ENCODE peak calls at places on chromosomes 6 and 20, in eight cellular contexts. H is hepatocyte, N is right atrium auricular region, Y is neural progenitor cell, G is foreskin keratinocyte, D is cardiac fibroblast, Z is body of pancreas, L is mesothelial cell of epicardium. E is an unnamed sample.

GRCh38 chr6:35897486-35897885 is 23.4 kb downstream of the SRPK1 start:
- DNase-seq in H (no peak), N (no peak), Y (no peak), G (no peak), D (no peak), Z (no peak), L (no peak), E (no peak)

GRCh38 chr6:106886922-106887797 is 87.4 kb downstream of the CD24 start:
- DNase-seq in H (peak), N (no peak), Y (peak), G (no peak), D (no peak), Z (peak), L (no peak), E (no peak)

GRCh38 chr20:50379049-50379990 is 130.9 kb upstream of the PTPN1 start:
- DNase-seq in H (peak), N (peak), Y (no peak), G (no peak), D (peak), Z (peak), L (peak), E (no peak)

GRCh38 chr20:36666181-36666740 is 20.3 kb upstream of the SLA2 start:
- DNase-seq in H (no peak), N (no peak), Y (no peak), G (peak), D (peak), Z (peak), L (no peak), E (no peak)

GRCh38 chr6:382883-383420 is 8.6 kb upstream of the IRF4 start:
- DNase-seq in H (no peak), N (no peak), Y (no peak), G (no peak), D (no peak), Z (no peak), L (no peak), E (no peak)

GRCh38 chr6:33029297-33030184 is 20.1 kb upstream of the HLA-DOA start:
- DNase-seq in H (no peak), N (no peak), Y (no peak), G (no peak), D (peak), Z (peak), L (no peak), E (no peak)

GRCh38 chr6:29965873-29966601 is 23.7 kb downstream of the HLA-A start:
- DNase-seq in H (peak), N (peak), Y (peak), G (peak), D (peak), Z (peak), L (no peak), E (peak)

GRCh38 chr20:37349517-37350491 is 3.9 kb downstream of the SRC start:
- DNase-seq in H (peak), N (no peak), Y (no peak), G (no peak), D (peak), Z (peak), L (no peak), E (no peak)

GRCh38 chr6:35603326-35604202 is 85.2 kb downstream of the FKBP5 start:
- DNase-seq in H (no peak), N (no peak), Y (no peak), G (no peak), D (peak), Z (peak), L (no peak), E (no peak)

GRCh38 chr6:167987811-167988495 is 9.5 kb upstream of the KIF25 start:
- DNase-seq in H (no peak), N (no peak), Y (no peak), G (no peak), D (no peak), Z (no peak), L (no peak), E (no peak)

GRCh38 chr6:81002126-81002525 is 750.4 kb downstream of the TENT5A start:
- DNase-seq in H (no peak), N (no peak), Y (no peak), G (peak), D (no peak), Z (no peak), L (no peak), E (no peak)

GRCh38 chr6:123965894-123966293 is 162.2 kb downstream of the NKAIN2 start:
- DNase-seq in H (no peak), N (no peak), Y (peak), G (peak), D (peak), Z (no peak), L (no peak), E (peak)

GRCh38 chr6:101085327-101085726 is 204.2 kb upstream of the ASCC3 start:
- DNase-seq in H (no peak), N (no peak), Y (peak), G (no peak), D (peak), Z (no peak), L (no peak), E (no peak)

GRCh38 chr6:123640567-123641187 is 3.9 kb upstream of the TRDN start:
- DNase-seq in H (no peak), N (no peak), Y (peak), G (no peak), D (no peak), Z (no peak), L (no peak), E (no peak)

GRCh38 chr6:85449818-85450577 is at the start of gene NT5E:
- DNase-seq in H (peak), N (peak), Y (peak), G (peak), D (peak), Z (peak), L (peak), E (peak)

GRCh38 chr20:57785061-57785460 is 75.2 kb upstream of the PMEPA1 start:
- DNase-seq in H (no peak), N (no peak), Y (no peak), G (no peak), D (no peak), Z (no peak), L (no peak), E (no peak)

GRCh38 chr20:36919715-36920333 is 31.7 kb downstream of the SAMHD1 start:
- DNase-seq in H (peak), N (no peak), Y (peak), G (peak), D (peak), Z (peak), L (no peak), E (peak)

GRCh38 chr20:5654557-5654956 is 95.6 kb upstream of the SHLD1 start:
- DNase-seq in H (peak), N (no peak), Y (no peak), G (peak), D (peak), Z (no peak), L (no peak), E (no peak)

GRCh38 chr20:4229415-4229814 is 214.1 kb upstream of the RNF24 start:
- DNase-seq in H (no peak), N (no peak), Y (no peak), G (no peak), D (no peak), Z (no peak), L (no peak), E (no peak)

GRCh38 chr6:43970913-43971775 is 156.1 kb downstream of the MRPL14 start:
- DNase-seq in H (no peak), N (no peak), Y (no peak), G (no peak), D (peak), Z (peak), L (no peak), E (no peak)

GRCh38 chr6:136483906-136484305 is 66.3 kb downstream of the MAP7 start:
- DNase-seq in H (no peak), N (no peak), Y (no peak), G (no peak), D (no peak), Z (no peak), L (no peak), E (no peak)

GRCh38 chr6:31791324-31792089 is 4.0 kb downstream of the VARS1 start:
- DNase-seq in H (peak), N (no peak), Y (peak), G (no peak), D (peak), Z (peak), L (peak), E (peak)

GRCh38 chr20:2303693-2304092 is 7.9 kb downstream of the TGM3 start:
- DNase-seq in H (peak), N (no peak), Y (no peak), G (no peak), D (no peak), Z (no peak), L (no peak), E (no peak)

GRCh38 chr6:9405369-9405768 is 970.0 kb upstream of the SLC35B3 start:
- DNase-seq in H (peak), N (no peak), Y (no peak), G (peak), D (peak), Z (no peak), L (no peak), E (no peak)

DNA sequence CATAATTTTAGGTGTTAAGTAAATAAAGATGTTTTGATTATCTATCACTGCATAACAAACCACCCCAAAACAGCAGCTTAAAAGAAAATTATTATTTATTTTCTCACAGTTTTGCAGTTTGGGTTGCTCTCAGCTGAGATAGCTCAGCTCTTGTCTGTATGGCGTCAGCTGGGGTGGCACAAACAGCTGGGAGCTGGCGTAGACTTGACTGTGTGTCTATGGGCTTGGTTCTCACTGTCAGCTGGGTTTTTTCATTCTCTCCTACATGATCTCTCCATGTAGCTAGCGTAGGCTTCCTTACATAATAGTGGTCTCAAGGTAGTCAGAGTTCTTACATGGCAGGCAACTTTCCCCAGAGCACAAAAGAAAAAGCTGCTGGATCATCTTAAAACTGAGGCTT is 6.5 kb upstream of the TMEM74B start:
- DNase-seq in H (no peak), N (no peak), Y (no peak), G (no peak), D (no peak), Z (no peak), L (no peak), E (no peak)
- TF ChIP-seq CTCF in H (no peak), N (no peak), Y (no peak), G (no peak), D (no peak), Z (no peak), L (no peak), E (no peak)

GRCh38 chr6:34246563-34247391 is 2.0 kb downstream of the SMIM29 start:
- DNase-seq in H (peak), N (no peak), Y (peak), G (peak), D (peak), Z (no peak), L (no peak), E (peak)
- TF ChIP-seq CTCF in H (peak), N (peak), Y (peak), G (peak), D (peak), Z (peak), L (no peak), E (no peak)

DNA sequence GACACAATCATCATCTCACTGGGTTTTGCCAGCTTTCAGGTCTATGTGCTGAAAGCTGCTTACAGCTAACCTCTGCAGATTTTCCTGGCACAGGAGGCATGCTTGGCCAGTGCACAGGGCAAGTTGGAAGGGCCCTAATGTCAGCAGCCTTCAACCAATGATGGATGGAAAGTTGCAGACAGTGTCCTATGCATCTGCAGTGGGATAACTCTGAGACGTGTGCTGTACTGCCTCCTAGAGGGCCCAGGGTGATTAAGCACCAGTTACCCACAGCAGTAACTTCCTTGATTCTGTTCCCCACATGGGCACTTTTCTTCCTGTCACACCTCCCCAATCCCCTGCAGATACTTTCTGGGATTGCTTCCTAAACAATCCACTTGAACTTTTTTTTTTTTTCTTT is 38.6 kb downstream of the OVOL2 start:
- DNase-seq in H (no peak), N (no peak), Y (peak), G (no peak), D (peak), Z (no peak), L (no peak), E (peak)
- TF ChIP-seq CTCF in H (no peak), N (peak), Y (peak), G (peak), D (peak), Z (no peak), L (no peak), E (peak)

DNA sequence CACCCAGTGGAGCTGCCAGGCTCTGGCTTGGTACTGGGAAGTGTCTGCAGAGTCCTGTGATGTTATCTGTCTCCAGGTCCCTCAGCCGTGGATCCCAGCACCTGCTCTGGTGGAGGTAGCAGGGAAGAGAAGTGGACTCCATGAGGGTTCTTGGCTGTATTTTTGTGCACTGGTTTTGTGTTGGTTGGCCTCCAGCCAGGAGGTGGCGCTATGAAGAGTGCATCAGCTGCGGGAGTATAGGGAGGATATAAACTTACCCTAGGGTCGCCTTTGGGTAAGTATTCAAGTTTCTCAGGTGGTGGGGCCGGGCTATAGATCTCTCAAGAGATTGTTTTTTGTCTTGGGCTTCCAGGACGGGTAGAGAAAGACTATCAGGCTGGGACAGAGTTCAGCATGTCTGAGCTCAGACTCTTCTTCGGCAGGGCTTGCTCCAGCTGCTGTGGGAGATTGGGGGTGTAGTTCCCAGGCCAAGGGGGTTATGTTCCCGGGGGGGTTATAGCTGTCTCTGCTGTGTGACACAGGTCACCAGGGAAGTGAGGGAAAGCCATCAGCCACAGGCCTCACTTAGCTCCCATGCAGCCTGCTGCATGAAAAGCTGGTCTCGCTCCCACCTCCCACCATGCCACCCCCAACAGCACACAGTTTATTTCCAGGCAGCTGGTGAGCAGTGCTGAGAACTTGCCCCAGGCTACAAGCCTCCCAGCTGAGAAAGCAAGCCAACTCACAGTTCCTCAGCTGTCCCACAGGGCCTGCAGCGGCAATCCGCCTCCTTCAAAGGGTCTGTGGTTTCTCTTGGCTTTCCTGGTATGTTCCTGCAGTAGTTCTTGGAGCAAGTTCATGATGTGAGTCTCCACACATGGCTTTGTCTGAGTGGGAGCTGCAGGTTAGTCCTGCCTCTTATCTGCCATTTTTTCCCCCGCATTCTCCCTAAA is 115.7 kb downstream of the AIG1 start:
- DNase-seq in H (no peak), N (no peak), Y (no peak), G (peak), D (peak), Z (no peak), L (no peak), E (no peak)
- TF ChIP-seq CTCF in H (no peak), N (no peak), Y (peak), G (peak), D (no peak), Z (no peak), L (no peak), E (peak)

GRCh38 chr6:73262701-73263569 is at the start of gene KHDC1:
- DNase-seq in H (peak), N (no peak), Y (peak), G (peak), D (peak), Z (peak), L (peak), E (peak)
- TF ChIP-seq CTCF in H (peak), N (peak), Y (no peak), G (peak), D (peak), Z (no peak), L (no peak), E (no peak)

DNA sequence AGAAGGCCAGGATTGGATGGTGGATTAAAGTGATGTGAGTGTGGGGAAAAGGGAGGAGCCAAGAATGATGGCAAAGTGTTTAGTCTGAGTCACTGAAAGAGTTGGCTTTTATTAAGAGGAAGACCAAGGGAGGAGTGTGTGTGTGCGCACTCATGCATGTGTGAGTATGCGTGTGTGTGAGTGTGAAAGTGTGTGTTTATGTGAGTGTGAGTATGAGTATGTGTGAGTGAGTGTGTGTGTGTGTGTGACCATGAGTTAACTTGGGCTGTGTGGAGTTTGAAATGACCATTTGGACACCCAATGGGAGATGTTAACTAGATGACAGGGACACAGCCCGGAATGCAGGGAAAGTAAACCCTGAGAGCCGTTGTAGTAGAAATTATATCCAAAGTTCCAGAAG is 57.6 kb upstream of the EYA2 start:
- DNase-seq in H (no peak), N (no peak), Y (no peak), G (no peak), D (no peak), Z (no peak), L (no peak), E (no peak)
- TF ChIP-seq CTCF in H (no peak), N (no peak), Y (no peak), G (no peak), D (no peak), Z (no peak), L (no peak), E (no peak)

GRCh38 chr6:41367061-41367460 is 31.7 kb downstream of the NCR2 start:
- DNase-seq in H (no peak), N (no peak), Y (no peak), G (no peak), D (no peak), Z (no peak), L (no peak), E (no peak)

GRCh38 chr6:41371461-41371991 is 36.1 kb downstream of the NCR2 start:
- DNase-seq in H (peak), N (no peak), Y (peak), G (peak), D (peak), Z (peak), L (peak), E (peak)

GRCh38 chr6:41366150-41366549 is 30.7 kb downstream of the NCR2 start:
- DNase-seq in H (no peak), N (no peak), Y (no peak), G (no peak), D (no peak), Z (no peak), L (no peak), E (no peak)

GRCh38 chr6:41370488-41371111 is 35.2 kb downstream of the NCR2 start:
- DNase-seq in H (no peak), N (no peak), Y (peak), G (peak), D (no peak), Z (no peak), L (no peak), E (no peak)

GRCh38 chr6:41367700-41368099 is 32.3 kb downstream of the NCR2 start:
- DNase-seq in H (peak), N (no peak), Y (peak), G (peak), D (peak), Z (peak), L (peak), E (peak)
- TF ChIP-seq CTCF in H (peak), N (peak), Y (peak), G (peak), D (peak), Z (peak), L (peak), E (peak)

GRCh38 chr20:15379897-15380296 is 1042.5 kb upstream of the FLRT3 start:
- DNase-seq in H (no peak), N (no peak), Y (no peak), G (peak), D (no peak), Z (no peak), L (no peak), E (no peak)

GRCh38 chr20:15375836-15376235 is 1038.4 kb upstream of the FLRT3 start:
- DNase-seq in H (no peak), N (no peak), Y (no peak), G (peak), D (no peak), Z (no peak), L (no peak), E (no peak)

GRCh38 chr20:15380770-15381169 is 1043.4 kb upstream of the FLRT3 start:
- DNase-seq in H (no peak), N (no peak), Y (no peak), G (no peak), D (no peak), Z (no peak), L (no peak), E (no peak)

DNA sequence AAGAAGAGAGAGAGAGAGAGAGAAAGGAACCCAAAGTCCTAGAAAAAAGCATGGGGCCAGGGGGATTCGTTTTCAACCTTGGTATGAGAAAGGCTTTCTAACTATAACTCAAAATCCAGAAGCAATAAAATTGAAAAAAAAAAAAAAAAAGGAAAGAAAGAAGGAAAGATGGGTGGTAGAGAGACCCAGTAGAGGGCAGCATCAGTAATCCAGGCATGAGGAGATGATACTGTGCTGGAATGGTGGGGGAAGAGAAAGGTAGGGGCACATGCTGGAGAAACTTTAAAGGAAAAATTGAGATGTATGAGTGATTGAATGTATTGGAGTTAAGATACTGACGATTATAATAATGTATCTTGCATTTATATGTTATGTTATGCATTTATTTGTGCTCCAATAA is 1040.7 kb upstream of the FLRT3 start:
- DNase-seq in H (no peak), N (no peak), Y (no peak), G (no peak), D (no peak), Z (no peak), L (no peak), E (no peak)
- TF ChIP-seq CTCF in H (no peak), N (no peak), Y (peak), G (peak), D (no peak), Z (no peak), L (no peak), E (no peak)

GRCh38 chr6:146526192-146526591 is 17.4 kb upstream of the RAB32 start:
- DNase-seq in H (no peak), N (no peak), Y (no peak), G (peak), D (peak), Z (no peak), L (no peak), E (no peak)
- TF ChIP-seq CTCF in H (peak), N (no peak), Y (peak), G (peak), D (peak), Z (no peak), L (no peak), E (no peak)